ENCODE peak calls at places on chromosomes 12 and 14, in ten cellular contexts. One of them, this sample, is unnamed.

GRCh38 chr14:34826661-34827060 is 48.5 kb downstream of the BAZ1A start:
- DNase-seq in spleen: no peak
- DNase-seq in cardiac muscle cell: no peak
- DNase-seq in heart left ventricle: no peak
- DNase-seq in IMR-90: peak
- DNase-seq in psoas muscle: no peak
- DNase-seq in colonic mucosa: no peak
- DNase-seq in left ventricle myocardium inferior: no peak
- DNase-seq in aorta: no peak
- DNase-seq in tibial nerve: no peak
- DNase-seq in this sample: no peak

GRCh38 chr14:92456215-92457017 is 57.2 kb upstream of the RIN3 start:
- DNase-seq in psoas muscle: peak
- DNase-seq in cardiac muscle cell: peak
- DNase-seq in colonic mucosa: peak
- DNase-seq in tibial nerve: peak
- DNase-seq in IMR-90: peak
- DNase-seq in spleen: peak
- DNase-seq in aorta: peak
- DNase-seq in left ventricle myocardium inferior: peak
- DNase-seq in heart left ventricle: peak
- DNase-seq in this sample: peak

GRCh38 chr12:21615441-21615840 is 10.8 kb upstream of the GYS2 start:
- DNase-seq in spleen: no peak
- DNase-seq in IMR-90: no peak
- DNase-seq in heart left ventricle: no peak
- DNase-seq in colonic mucosa: no peak
- DNase-seq in tibial nerve: no peak
- DNase-seq in cardiac muscle cell: no peak
- DNase-seq in left ventricle myocardium inferior: no peak
- DNase-seq in psoas muscle: no peak
- DNase-seq in aorta: no peak
- DNase-seq in this sample: no peak

GRCh38 chr12:19530631-19531020 is 91.3 kb downstream of the AEBP2 start:
- DNase-seq in IMR-90: peak
- DNase-seq in spleen: no peak
- DNase-seq in colonic mucosa: no peak
- DNase-seq in psoas muscle: no peak
- DNase-seq in tibial nerve: no peak
- DNase-seq in heart left ventricle: no peak
- DNase-seq in aorta: no peak
- DNase-seq in left ventricle myocardium inferior: no peak
- DNase-seq in cardiac muscle cell: no peak
- DNase-seq in this sample: no peak

GRCh38 chr14:63598821-63599220 is 42.9 kb downstream of the WDR89 start:
- DNase-seq in left ventricle myocardium inferior: no peak
- DNase-seq in aorta: no peak
- DNase-seq in spleen: no peak
- DNase-seq in psoas muscle: no peak
- DNase-seq in cardiac muscle cell: no peak
- DNase-seq in colonic mucosa: no peak
- DNase-seq in tibial nerve: no peak
- DNase-seq in IMR-90: no peak
- DNase-seq in heart left ventricle: no peak
- DNase-seq in this sample: no peak

GRCh38 chr12:91219511-91219910 is 36.9 kb upstream of the DCN start:
- DNase-seq in IMR-90: peak
- DNase-seq in colonic mucosa: no peak
- DNase-seq in psoas muscle: no peak
- DNase-seq in left ventricle myocardium inferior: no peak
- DNase-seq in aorta: no peak
- DNase-seq in cardiac muscle cell: no peak
- DNase-seq in heart left ventricle: no peak
- DNase-seq in spleen: no peak
- DNase-seq in tibial nerve: no peak
- DNase-seq in this sample: no peak

GRCh38 chr12:55073043-55074022 is 52.9 kb upstream of the OR9K2 start:
- DNase-seq in tibial nerve: peak
- DNase-seq in cardiac muscle cell: peak
- DNase-seq in heart left ventricle: peak
- DNase-seq in spleen: peak
- DNase-seq in left ventricle myocardium inferior: peak
- DNase-seq in IMR-90: peak
- DNase-seq in colonic mucosa: peak
- DNase-seq in aorta: peak
- DNase-seq in psoas muscle: peak
- DNase-seq in this sample: peak

GRCh38 chr14:65461730-65462129 is 49.2 kb downstream of the FUT8 start:
- DNase-seq in heart left ventricle: no peak
- DNase-seq in tibial nerve: no peak
- DNase-seq in psoas muscle: no peak
- DNase-seq in spleen: no peak
- DNase-seq in IMR-90: no peak
- DNase-seq in colonic mucosa: no peak
- DNase-seq in cardiac muscle cell: no peak
- DNase-seq in left ventricle myocardium inferior: no peak
- DNase-seq in aorta: no peak
- DNase-seq in this sample: no peak

GRCh38 chr12:78473136-78473535 is 391.4 kb upstream of the SYT1 start:
- DNase-seq in psoas muscle: no peak
- DNase-seq in spleen: no peak
- DNase-seq in IMR-90: peak
- DNase-seq in cardiac muscle cell: no peak
- DNase-seq in heart left ventricle: no peak
- DNase-seq in tibial nerve: no peak
- DNase-seq in left ventricle myocardium inferior: no peak
- DNase-seq in aorta: no peak
- DNase-seq in colonic mucosa: no peak
- DNase-seq in this sample: no peak

GRCh38 chr12:100868487-100868886 is 73.9 kb downstream of the ANO4 start:
- DNase-seq in cardiac muscle cell: no peak
- DNase-seq in spleen: no peak
- DNase-seq in aorta: no peak
- DNase-seq in colonic mucosa: no peak
- DNase-seq in psoas muscle: no peak
- DNase-seq in tibial nerve: no peak
- DNase-seq in heart left ventricle: no peak
- DNase-seq in IMR-90: peak
- DNase-seq in left ventricle myocardium inferior: no peak
- DNase-seq in this sample: no peak

GRCh38 chr12:53044896-53045571 is 4.8 kb upstream of the TNS2 start:
- DNase-seq in spleen: no peak
- DNase-seq in aorta: no peak
- DNase-seq in left ventricle myocardium inferior: no peak
- DNase-seq in heart left ventricle: peak
- DNase-seq in cardiac muscle cell: no peak
- DNase-seq in IMR-90: no peak
- DNase-seq in tibial nerve: peak
- DNase-seq in psoas muscle: no peak
- DNase-seq in colonic mucosa: no peak
- DNase-seq in this sample: no peak

GRCh38 chr12:58540480-58541299 is 379.6 kb downstream of the LRIG3 start:
- DNase-seq in aorta: peak
- DNase-seq in left ventricle myocardium inferior: peak
- DNase-seq in tibial nerve: peak
- DNase-seq in colonic mucosa: peak
- DNase-seq in psoas muscle: peak
- DNase-seq in IMR-90: peak
- DNase-seq in cardiac muscle cell: peak
- DNase-seq in spleen: peak
- DNase-seq in heart left ventricle: peak
- DNase-seq in this sample: peak

GRCh38 chr14:76034566-76034965 is 49.0 kb downstream of the IFT43 start:
- DNase-seq in colonic mucosa: no peak
- DNase-seq in psoas muscle: no peak
- DNase-seq in aorta: no peak
- DNase-seq in left ventricle myocardium inferior: no peak
- DNase-seq in spleen: no peak
- DNase-seq in cardiac muscle cell: no peak
- DNase-seq in IMR-90: no peak
- DNase-seq in heart left ventricle: no peak
- DNase-seq in tibial nerve: no peak
- DNase-seq in this sample: no peak

GRCh38 chr12:48143898-48144297 is 13.4 kb downstream of the ASB8 start:
- DNase-seq in left ventricle myocardium inferior: no peak
- DNase-seq in aorta: no peak
- DNase-seq in tibial nerve: no peak
- DNase-seq in colonic mucosa: no peak
- DNase-seq in spleen: no peak
- DNase-seq in psoas muscle: no peak
- DNase-seq in cardiac muscle cell: no peak
- DNase-seq in heart left ventricle: no peak
- DNase-seq in IMR-90: no peak
- DNase-seq in this sample: peak

GRCh38 chr12:4775936-4776335 is 55.7 kb downstream of the GALNT8 start:
- DNase-seq in IMR-90: no peak
- DNase-seq in heart left ventricle: no peak
- DNase-seq in spleen: no peak
- DNase-seq in left ventricle myocardium inferior: no peak
- DNase-seq in psoas muscle: no peak
- DNase-seq in colonic mucosa: no peak
- DNase-seq in tibial nerve: no peak
- DNase-seq in cardiac muscle cell: no peak
- DNase-seq in aorta: no peak
- DNase-seq in this sample: no peak

GRCh38 chr12:127240249-127240929 is 1026.6 kb upstream of the TMEM132C start:
- DNase-seq in cardiac muscle cell: no peak
- DNase-seq in spleen: no peak
- DNase-seq in psoas muscle: no peak
- DNase-seq in tibial nerve: no peak
- DNase-seq in aorta: no peak
- DNase-seq in heart left ventricle: no peak
- DNase-seq in colonic mucosa: no peak
- DNase-seq in left ventricle myocardium inferior: no peak
- DNase-seq in IMR-90: no peak
- DNase-seq in this sample: no peak
- H3K27ac ChIP-seq in cardiac muscle cell: no peak
- H3K27ac ChIP-seq in spleen: no peak
- H3K27ac ChIP-seq in psoas muscle: no peak
- H3K27ac ChIP-seq in tibial nerve: no peak
- H3K27ac ChIP-seq in aorta: no peak
- H3K27ac ChIP-seq in heart left ventricle: no peak
- H3K27ac ChIP-seq in colonic mucosa: no peak
- H3K27ac ChIP-seq in left ventricle myocardium inferior: no peak
- H3K27ac ChIP-seq in IMR-90: no peak
- H3K27ac ChIP-seq in this sample: no peak

DNA sequence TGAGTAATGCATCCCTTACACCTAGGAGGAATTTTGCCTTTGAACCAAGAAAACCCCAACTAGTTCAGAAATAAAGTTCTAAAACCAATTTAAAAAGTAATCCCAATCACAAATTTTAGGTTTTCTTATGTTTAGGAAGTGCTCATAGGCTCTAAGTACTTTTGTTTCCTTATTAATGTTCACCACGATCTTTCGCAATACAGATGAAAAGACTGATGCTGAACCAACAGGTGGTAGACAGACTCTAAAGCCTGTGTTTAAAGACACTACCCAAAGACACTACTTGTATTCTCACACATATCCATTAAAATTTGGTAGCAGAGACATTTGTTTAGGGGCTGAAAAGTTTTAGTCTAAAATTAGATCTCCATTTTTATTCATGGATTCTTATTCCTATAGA is 10.6 kb upstream of the PHLDA1 start:
- DNase-seq in IMR-90: peak
- DNase-seq in tibial nerve: no peak
- DNase-seq in cardiac muscle cell: no peak
- DNase-seq in heart left ventricle: no peak
- DNase-seq in spleen: no peak
- DNase-seq in aorta: no peak
- DNase-seq in left ventricle myocardium inferior: no peak
- DNase-seq in colonic mucosa: no peak
- DNase-seq in psoas muscle: no peak
- DNase-seq in this sample: no peak
- H3K27ac ChIP-seq in IMR-90: no peak
- H3K27ac ChIP-seq in tibial nerve: no peak
- H3K27ac ChIP-seq in cardiac muscle cell: no peak
- H3K27ac ChIP-seq in heart left ventricle: no peak
- H3K27ac ChIP-seq in spleen: no peak
- H3K27ac ChIP-seq in aorta: no peak
- H3K27ac ChIP-seq in left ventricle myocardium inferior: no peak
- H3K27ac ChIP-seq in colonic mucosa: no peak
- H3K27ac ChIP-seq in psoas muscle: no peak
- H3K27ac ChIP-seq in this sample: no peak

DNA sequence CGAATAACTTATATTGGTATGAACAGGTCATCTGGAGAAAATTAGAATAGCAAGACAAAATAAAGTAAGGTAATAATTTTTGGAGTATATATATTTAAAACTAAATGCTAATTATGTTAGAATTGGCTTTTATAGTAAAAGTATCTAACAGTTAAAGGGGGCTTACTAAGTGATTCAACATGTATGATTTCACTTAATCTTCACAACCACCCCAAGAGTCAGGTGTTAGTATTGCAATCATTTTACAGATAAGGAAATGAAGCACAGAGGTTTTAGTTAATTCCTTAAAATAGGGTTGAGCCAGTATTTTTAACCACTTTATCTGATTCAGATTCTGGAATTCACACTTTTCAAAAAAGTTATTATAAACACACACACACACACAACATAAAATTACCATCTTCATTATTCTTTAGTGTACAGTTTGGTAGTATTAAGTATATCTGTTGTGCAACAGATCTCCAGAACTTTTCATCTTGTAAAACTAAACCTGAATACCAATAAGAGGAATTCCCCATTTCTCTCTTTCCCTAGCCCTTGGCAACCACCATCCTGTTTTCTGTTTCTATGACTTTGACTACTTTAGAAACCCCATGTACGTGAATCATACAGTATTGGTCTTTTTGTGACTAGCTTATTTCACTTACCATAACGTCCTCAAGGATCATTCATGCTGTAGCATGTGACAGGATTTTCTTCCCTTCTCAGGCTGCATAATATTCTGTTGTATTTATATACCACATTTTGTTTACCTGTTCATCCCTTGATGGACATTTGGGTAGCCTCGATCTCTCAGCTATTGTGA is 12.5 kb downstream of the A2M start:
- DNase-seq in spleen: no peak
- DNase-seq in psoas muscle: no peak
- DNase-seq in colonic mucosa: no peak
- DNase-seq in IMR-90: no peak
- DNase-seq in aorta: no peak
- DNase-seq in tibial nerve: no peak
- DNase-seq in cardiac muscle cell: no peak
- DNase-seq in heart left ventricle: no peak
- DNase-seq in left ventricle myocardium inferior: no peak
- DNase-seq in this sample: no peak
- H3K27ac ChIP-seq in spleen: no peak
- H3K27ac ChIP-seq in psoas muscle: no peak
- H3K27ac ChIP-seq in colonic mucosa: no peak
- H3K27ac ChIP-seq in IMR-90: no peak
- H3K27ac ChIP-seq in aorta: no peak
- H3K27ac ChIP-seq in tibial nerve: no peak
- H3K27ac ChIP-seq in cardiac muscle cell: no peak
- H3K27ac ChIP-seq in heart left ventricle: no peak
- H3K27ac ChIP-seq in left ventricle myocardium inferior: no peak
- H3K27ac ChIP-seq in this sample: no peak

DNA sequence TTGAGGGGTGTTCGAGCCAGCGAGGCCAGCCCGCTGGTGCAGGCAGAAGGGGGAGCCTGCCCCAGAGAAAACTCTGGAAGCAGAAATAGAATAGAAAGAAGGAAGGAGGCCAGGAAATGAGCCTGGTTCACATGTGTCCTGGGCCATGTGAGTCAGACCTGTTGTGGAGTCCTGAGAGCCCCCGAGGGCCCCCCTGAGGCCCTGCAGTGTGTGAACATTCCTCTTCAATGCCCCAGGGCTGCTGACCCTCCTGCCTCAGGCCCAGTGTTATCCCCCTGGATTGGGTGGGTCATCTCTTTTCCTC is 174 bp upstream of the LRP1-AS start:
- DNase-seq in left ventricle myocardium inferior: no peak
- DNase-seq in cardiac muscle cell: no peak
- DNase-seq in tibial nerve: no peak
- DNase-seq in spleen: no peak
- DNase-seq in heart left ventricle: no peak
- DNase-seq in aorta: peak
- DNase-seq in psoas muscle: no peak
- DNase-seq in colonic mucosa: no peak
- DNase-seq in IMR-90: peak
- DNase-seq in this sample: no peak
- H3K27ac ChIP-seq in left ventricle myocardium inferior: peak
- H3K27ac ChIP-seq in cardiac muscle cell: peak
- H3K27ac ChIP-seq in tibial nerve: peak
- H3K27ac ChIP-seq in spleen: peak
- H3K27ac ChIP-seq in heart left ventricle: peak
- H3K27ac ChIP-seq in aorta: no peak
- H3K27ac ChIP-seq in psoas muscle: peak
- H3K27ac ChIP-seq in colonic mucosa: peak
- H3K27ac ChIP-seq in IMR-90: peak
- H3K27ac ChIP-seq in this sample: peak

This sample was measured in GM23338.